ENCODE peak calls at places on chromosome X, in six cellular contexts. I, A, W, L, T and Z are unnamed samples.

GRCh38 chrX:129759576-129760061 is 20.1 kb upstream of the SASH3 start:
- DNase-seq in W (no peak), L (peak; percentile 69), A (no peak), I (peak; percentile 60), T (peak; percentile 53), Z (peak; percentile 35)

GRCh38 chrX:38038501-38038900 is 32.1 kb downstream of the SYTL5 start:
- DNase-seq in I (no peak), L (no peak), W (no peak), T (no peak), A (no peak), Z (no peak)

GRCh38 chrX:68147848-68148247 is 285.4 kb downstream of the OPHN1 start:
- DNase-seq in A (no peak), T (no peak), I (no peak), L (no peak), W (no peak), Z (no peak)

GRCh38 chrX:109740076-109740809 is 7.2 kb upstream of the ACSL4 start:
- DNase-seq in I (no peak), A (peak; percentile 41), W (no peak), T (peak; percentile 38), L (no peak), Z (no peak)

GRCh38 chrX:115697806-115698205 is 136.8 kb downstream of the PLS3 start:
- DNase-seq in T (no peak), I (no peak), L (no peak), W (no peak), A (no peak), Z (no peak)

GRCh38 chrX:120308558-120308957 is 2.7 kb downstream of the TMEM255A start:
- DNase-seq in T (no peak), A (no peak), W (no peak), L (peak; percentile 14), I (peak; percentile 39), Z (no peak)

GRCh38 chrX:33190016-33190415 is 21.3 kb downstream of the DMD start:
- DNase-seq in L (no peak), I (no peak), W (no peak), A (no peak), T (no peak), Z (no peak)

GRCh38 chrX:8841911-8842310 is 40.7 kb upstream of the FAM9A start:
- DNase-seq in I (no peak), L (no peak), A (no peak), T (no peak), W (no peak), Z (no peak)

GRCh38 chrX:55342533-55343501 is 78.1 kb upstream of the PAGE3 start:
- DNase-seq in W (peak; percentile 53), A (no peak), L (peak; percentile 20), I (no peak), T (peak; percentile 25), Z (peak; percentile 5)

GRCh38 chrX:63428348-63428747 is 77.2 kb upstream of the SPIN4 start:
- DNase-seq in T (peak; percentile 0), I (no peak), A (no peak), L (no peak), W (no peak), Z (no peak)

GRCh38 chrX:17986440-17986839 is 125.3 kb upstream of the RAI2 start:
- DNase-seq in T (no peak), A (no peak), L (no peak), W (no peak), I (no peak), Z (no peak)

GRCh38 chrX:130393451-130394074 is 8.1 kb upstream of the GPR119 start:
- DNase-seq in W (peak; percentile 25), L (peak; percentile 37), I (no peak), T (peak; percentile 67), A (peak; percentile 36), Z (peak; percentile 16)

GRCh38 chrX:31279359-31279758 is 207.5 kb upstream of the FTHL17 start:
- DNase-seq in A (no peak), L (no peak), T (peak; percentile 32), I (no peak), W (no peak), Z (no peak)

GRCh38 chrX:121949041-121949760 is 901.8 kb downstream of the GLUD2 start:
- DNase-seq in L (no peak), W (no peak), I (no peak), A (no peak), T (no peak), Z (no peak)

GRCh38 chrX:131831185-131831520 is 191.9 kb upstream of the STK26 start:
- DNase-seq in W (no peak), I (no peak), T (no peak), A (no peak), L (no peak), Z (no peak)

GRCh38 chrX:56729152-56729557 is at the start of gene NBDY:
- DNase-seq in I (no peak), A (no peak), W (peak; percentile 49), L (peak; percentile 44), T (peak; percentile 62), Z (peak; percentile 20)

GRCh38 chrX:150696836-150697235 is 3.6 kb downstream of the MTMR1 start:
- DNase-seq in T (no peak), L (no peak), A (no peak), I (no peak), W (no peak), Z (no peak)

GRCh38 chrX:13283968-13284914 is 35.6 kb downstream of the ATXN3L start:
- DNase-seq in T (peak; percentile 80), W (no peak), A (no peak), I (no peak), L (no peak), Z (no peak)

GRCh38 chrX:38273453-38273852 is 52.8 kb upstream of the SRPX start:
- DNase-seq in W (no peak), T (no peak), L (no peak), I (no peak), A (no peak), Z (no peak)

GRCh38 chrX:105981772-105982485 is 56.6 kb downstream of the SERPINA7 start:
- DNase-seq in I (no peak), T (no peak), L (no peak), W (no peak), A (no peak), Z (no peak)

GRCh38 chrX:44975666-44976263 is 102.8 kb downstream of the KDM6A start:
- DNase-seq in L (no peak), I (no peak), T (peak; percentile 19), A (no peak), W (no peak), Z (no peak)

GRCh38 chrX:19127649-19128168 is 5.4 kb upstream of the ADGRG2 start:
- DNase-seq in W (no peak), A (no peak), T (no peak), L (no peak), I (no peak), Z (no peak)

GRCh38 chrX:45986971-45987370 is 558.2 kb downstream of the ZNF674 start:
- DNase-seq in W (no peak), I (no peak), L (no peak), T (peak; percentile 34), A (no peak), Z (no peak)

GRCh38 chrX:100654256-100654655 is 10.3 kb downstream of the SRPX2 start:
- DNase-seq in W (peak; percentile 50), T (peak; percentile 54), L (no peak), A (no peak), I (no peak), Z (no peak)

GRCh38 chrX:43436497-43436896 is 219.6 kb upstream of the MAOA start:
- DNase-seq in I (no peak), T (no peak), A (no peak), L (no peak), W (no peak), Z (no peak)

GRCh38 chrX:40008841-40009461 is 88.8 kb downstream of the BCOR start:
- DNase-seq in I (peak; percentile 56), A (no peak), L (peak; percentile 47), T (peak; percentile 43), W (no peak), Z (peak; percentile 65)
- H3K4me3 ChIP-seq in I (peak overlapping the region; percentile 30), A (no peak overlapping the region), L (no peak overlapping the region), T (peak overlapping the region; percentile 60), W (no peak overlapping the region), Z (peak overlapping the region; percentile 9)

GRCh38 chrX:2526390-2526789 is 25.6 kb upstream of the DHRSX start:
- DNase-seq in I (no peak), T (no peak), W (no peak), A (no peak), L (no peak), Z (no peak)

GRCh38 chrX:2521092-2521926 is 20.5 kb upstream of the DHRSX start:
- DNase-seq in I (no peak), W (no peak), T (no peak), L (no peak), A (no peak), Z (peak; percentile 19)

GRCh38 chrX:2520539-2520938 is 19.8 kb upstream of the DHRSX start:
- DNase-seq in I (no peak), W (no peak), A (no peak), T (no peak), L (no peak), Z (no peak)

GRCh38 chrX:2523911-2524310 is 23.1 kb upstream of the DHRSX start:
- DNase-seq in L (no peak), W (no peak), T (no peak), I (no peak), A (no peak), Z (no peak)

GRCh38 chrX:2521927-2522386 is 21.2 kb upstream of the DHRSX start:
- DNase-seq in I (no peak), T (no peak), W (no peak), L (no peak), A (no peak), Z (no peak)
- H3K27ac ChIP-seq in I (no peak overlapping the region), T (no peak overlapping the region), W (no peak overlapping the region), L (no peak overlapping the region), A (no peak overlapping the region), Z (no peak overlapping the region)

DNA sequence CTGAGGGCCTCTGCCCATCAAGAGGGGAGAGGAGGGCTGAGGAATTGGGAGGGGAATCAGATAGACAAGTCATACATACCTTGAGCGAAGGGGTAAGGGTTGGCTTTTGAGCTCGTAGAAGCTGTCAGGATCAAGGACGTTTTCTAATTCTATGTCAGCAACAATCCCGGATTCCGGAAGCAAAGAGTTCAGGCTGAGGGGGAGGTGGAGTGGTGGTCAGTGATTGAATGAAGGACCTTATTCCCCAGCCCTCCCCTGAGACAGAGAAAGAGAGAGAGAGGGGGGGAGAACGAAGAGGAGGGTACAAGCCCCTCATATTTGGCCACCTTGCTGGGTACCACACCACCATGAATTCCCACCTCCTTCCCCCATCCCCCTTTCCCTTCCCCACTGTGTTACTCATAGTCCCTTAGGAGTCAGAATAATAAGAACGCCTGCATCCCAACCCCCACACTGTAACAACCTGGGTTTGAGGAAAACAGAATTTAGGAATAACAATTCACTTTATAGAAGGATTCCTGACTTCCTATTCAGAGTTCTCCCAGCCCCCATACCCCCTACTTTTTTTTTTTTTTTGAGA is 2.7 kb downstream of the TFE3 start:
- DNase-seq in A (no peak), W (no peak), I (no peak), T (peak; percentile 47), L (no peak), Z (no peak)
- H3K4me3 ChIP-seq in A (no peak overlapping the region), W (no peak overlapping the region), I (peak overlapping the region; percentile 72), T (peak overlapping the region; percentile 91), L (peak overlapping the region; percentile 0), Z (peak overlapping the region; percentile 78)

GRCh38 chrX:50812995-50813842 is 775 bp downstream of the SHROOM4 start:
- DNase-seq in W (peak; percentile 27), L (peak; percentile 44), T (peak; percentile 77), I (peak; percentile 53), A (peak; percentile 34), Z (peak; percentile 46)
- H3K27ac ChIP-seq in W (peak overlapping the region; percentile 50), L (no peak overlapping the region), T (peak overlapping the region; percentile 37), I (peak overlapping the region; percentile 80), A (peak overlapping the region; percentile 93), Z (peak overlapping the region; percentile 82)

GRCh38 chrX:153766098-153766817 is 2.2 kb downstream of the PLXNB3 start:
- DNase-seq in A (no peak), W (no peak), T (peak; percentile 82), I (peak; percentile 30), L (no peak), Z (peak; percentile 11)
- H3K4me3 ChIP-seq in A (no peak overlapping the region), W (no peak overlapping the region), T (peak overlapping the region; percentile 73), I (peak overlapping the region; percentile 17), L (no peak overlapping the region), Z (no peak overlapping the region)